ENCODE peak calls at places on chromosome 18, in seven cellular contexts. P is HEK293T, U is HepG2, R is HCT116, M is WTC11, L is GM12878, Y is K562. E is an unnamed sample.

GRCh38 chr18:74153793-74154192 is 5.5 kb downstream of the TIMM21 start:
- DNase-seq in Y (no peak), P (no peak), R (no peak), M (no peak), U (no peak), L (no peak), E (no peak)

GRCh38 chr18:22848618-22849017 is 84.5 kb upstream of the RBBP8 start:
- DNase-seq in R (no peak), L (no peak), U (no peak), P (no peak), Y (no peak), M (no peak), E (no peak)

GRCh38 chr18:6561029-6561861 is 146.5 kb upstream of the L3MBTL4 start:
- DNase-seq in L (no peak), P (peak), U (no peak), R (no peak), Y (no peak), M (no peak), E (no peak)

GRCh38 chr18:46408334-46408987 is 248.6 kb downstream of the LOXHD1 start:
- DNase-seq in R (no peak), Y (peak), L (no peak), P (no peak), M (peak), U (peak), E (no peak)

GRCh38 chr18:45402485-45403056 is 212.7 kb upstream of the SLC14A2 start:
- DNase-seq in R (no peak), Y (no peak), L (no peak), U (no peak), M (no peak), P (no peak), E (no peak)

GRCh38 chr18:76348267-76349066 is 146.6 kb downstream of the ZNF516 start:
- DNase-seq in M (no peak), R (no peak), U (peak), L (no peak), Y (no peak), P (no peak), E (no peak)

GRCh38 chr18:25123438-25124225 is 228.3 kb downstream of the ZNF521 start:
- DNase-seq in L (no peak), Y (no peak), P (no peak), M (no peak), R (no peak), U (no peak), E (no peak)

GRCh38 chr18:52387246-52387645 is 47.2 kb downstream of the DCC start:
- DNase-seq in Y (no peak), L (no peak), U (no peak), M (no peak), P (no peak), R (no peak), E (no peak)

GRCh38 chr18:63505566-63506335 is 29.0 kb downstream of the SERPINB5 start:
- DNase-seq in U (peak), R (peak), P (peak), Y (peak), M (peak), L (no peak), E (peak)

GRCh38 chr18:55250729-55251128 is 291.5 kb upstream of the CCDC68 start:
- DNase-seq in P (no peak), U (no peak), R (no peak), Y (no peak), L (no peak), M (no peak), E (no peak)

GRCh38 chr18:76495435-76496199 is 575 bp upstream of the ZNF516 start:
- DNase-seq in M (peak), P (no peak), L (no peak), R (no peak), Y (no peak), U (peak), E (peak)

GRCh38 chr18:27785815-27786537 is 391.0 kb downstream of the CDH2 start:
- DNase-seq in R (no peak), U (no peak), M (no peak), P (no peak), Y (no peak), L (no peak), E (no peak)

GRCh38 chr18:73118121-73118816 is 250.5 kb upstream of the NETO1 start:
- DNase-seq in U (no peak), Y (no peak), R (no peak), M (no peak), P (no peak), L (no peak), E (no peak)

GRCh38 chr18:79898952-79899608 is 52.4 kb downstream of the SLC66A2 start:
- DNase-seq in P (no peak), Y (no peak), R (no peak), L (no peak), U (no peak), M (peak), E (peak)

GRCh38 chr18:44945847-44946490 is 265.3 kb downstream of the SETBP1 start:
- DNase-seq in R (no peak), M (no peak), U (no peak), L (no peak), Y (no peak), P (no peak), E (no peak)

GRCh38 chr18:78873916-78874505 is 105.6 kb upstream of the SALL3 start:
- DNase-seq in P (no peak), Y (no peak), M (no peak), R (no peak), U (no peak), L (no peak), E (no peak)

GRCh38 chr18:3179430-3180089 is 40.2 kb downstream of the MYOM1 start:
- DNase-seq in U (no peak), M (no peak), L (peak), Y (no peak), P (no peak), R (no peak), E (no peak)

GRCh38 chr18:37364237-37364636 is 201.4 kb downstream of the CELF4 start:
- DNase-seq in M (no peak), L (no peak), Y (no peak), R (no peak), U (no peak), P (no peak), E (no peak)

GRCh38 chr18:27363918-27364317 is 178.8 kb upstream of the CHST9 start:
- DNase-seq in U (peak), P (peak), M (no peak), R (no peak), Y (no peak), L (no peak), E (no peak)

GRCh38 chr18:56711706-56712445 is 60.7 kb downstream of the WDR7 start:
- DNase-seq in M (no peak), P (no peak), Y (no peak), R (no peak), L (no peak), U (no peak), E (no peak)

GRCh38 chr18:3036108-3036507 is 23.2 kb upstream of the LPIN2 start:
- DNase-seq in U (no peak), P (no peak), R (no peak), L (no peak), M (no peak), Y (no peak), E (no peak)

DNA sequence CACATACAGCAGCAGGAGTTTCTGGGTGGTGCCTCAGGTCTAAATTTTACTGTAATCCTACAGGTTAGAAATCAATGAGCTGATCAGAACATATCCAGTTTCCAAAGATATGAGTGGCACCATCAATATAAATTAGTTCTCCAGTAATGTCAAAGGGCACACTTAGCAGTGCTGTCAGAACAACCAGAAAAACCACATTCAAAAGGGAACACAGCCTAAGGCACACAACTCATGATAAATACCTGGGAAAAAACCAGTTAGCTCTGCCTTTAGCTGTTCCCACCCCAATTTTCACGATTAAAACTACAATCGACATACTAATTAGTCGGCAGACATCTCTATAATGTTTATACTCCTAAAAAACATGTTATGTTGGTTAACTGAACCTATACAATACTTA is 31.5 kb downstream of the ATP8B1 start:
- DNase-seq in M (no peak), R (no peak), P (no peak), U (no peak), Y (no peak), L (no peak), E (no peak)
- TF ChIP-seq SP1 in M (no peak), R (peak), P (no peak), U (no peak), Y (no peak), L (no peak), E (no peak)

GRCh38 chr18:9343577-9343976 is 9.0 kb downstream of the TWSG1 start:
- DNase-seq in M (no peak), P (no peak), R (no peak), L (no peak), Y (no peak), U (no peak), E (no peak)

GRCh38 chr18:9348766-9349165 is 14.2 kb downstream of the TWSG1 start:
- DNase-seq in P (no peak), L (no peak), M (no peak), R (no peak), U (no peak), Y (no peak), E (no peak)

GRCh38 chr18:9346775-9347174 is 12.2 kb downstream of the TWSG1 start:
- DNase-seq in R (no peak), P (no peak), U (no peak), M (no peak), Y (no peak), L (no peak), E (no peak)

GRCh38 chr18:9353596-9353995 is 19.0 kb downstream of the TWSG1 start:
- DNase-seq in P (no peak), L (peak), M (no peak), Y (no peak), U (no peak), R (no peak), E (no peak)

DNA sequence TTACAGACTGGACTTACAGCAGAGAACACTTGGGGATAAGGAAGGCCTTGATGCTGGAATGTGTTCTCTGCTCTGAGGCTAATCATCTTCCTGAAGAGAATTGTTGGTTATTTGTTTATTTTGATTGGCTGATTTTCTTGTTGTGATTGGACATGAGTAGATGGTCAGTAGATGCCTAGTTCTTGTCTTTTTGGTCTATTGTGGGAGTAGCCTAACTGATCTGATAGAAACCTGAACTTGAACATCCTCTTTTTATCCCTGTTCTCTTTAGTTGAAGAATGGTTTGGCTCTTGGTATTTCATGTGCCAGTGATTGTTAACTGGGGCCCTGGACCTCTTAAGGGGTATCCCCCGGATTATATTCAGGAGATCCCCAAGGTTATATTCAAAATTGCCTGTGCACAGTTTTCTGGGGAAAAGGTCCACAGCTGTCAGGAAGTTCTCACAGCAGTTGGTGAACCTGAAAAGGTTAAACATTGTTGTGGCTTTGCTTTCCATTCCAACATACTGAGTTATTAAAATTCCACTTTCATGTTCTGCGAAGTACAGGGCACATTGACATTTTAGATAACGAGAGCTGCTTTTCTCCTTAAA is 13.6 kb downstream of the TWSG1 start:
- DNase-seq in M (no peak), R (no peak), U (no peak), P (no peak), L (peak), Y (no peak), E (no peak)
- TF ChIP-seq SP1 in M (no peak), R (peak), U (no peak), P (no peak), L (no peak), Y (no peak), E (no peak)

DNA sequence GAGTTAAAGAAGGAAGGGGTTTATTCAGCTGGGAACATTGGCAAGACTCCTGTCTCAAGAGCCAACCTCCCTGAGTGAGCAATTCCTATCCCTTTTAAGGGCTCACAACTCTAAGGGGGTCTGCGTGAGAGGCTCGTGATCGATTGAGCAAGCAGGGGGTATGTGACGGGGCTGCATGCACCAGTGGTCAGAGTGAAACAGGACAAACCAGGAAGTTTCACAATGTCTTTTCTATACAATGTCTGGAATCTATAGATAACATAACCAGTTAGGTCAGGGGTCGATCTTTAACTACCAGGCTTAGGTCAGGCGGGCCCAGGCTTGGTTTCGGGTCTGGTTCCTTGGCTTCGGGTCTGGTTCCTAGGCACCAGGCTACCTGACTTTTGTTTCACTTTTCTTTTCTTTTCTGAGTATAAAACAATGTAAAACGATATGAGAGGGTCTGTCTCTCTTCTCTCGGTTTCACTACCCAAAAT is 30.1 kb upstream of the LIPG start:
- DNase-seq in P (no peak), R (no peak), L (no peak), Y (no peak), U (peak), M (no peak), E (no peak)
- TF ChIP-seq SP1 in P (no peak), R (no peak), L (no peak), Y (no peak), U (no peak), M (no peak), E (no peak)

DNA sequence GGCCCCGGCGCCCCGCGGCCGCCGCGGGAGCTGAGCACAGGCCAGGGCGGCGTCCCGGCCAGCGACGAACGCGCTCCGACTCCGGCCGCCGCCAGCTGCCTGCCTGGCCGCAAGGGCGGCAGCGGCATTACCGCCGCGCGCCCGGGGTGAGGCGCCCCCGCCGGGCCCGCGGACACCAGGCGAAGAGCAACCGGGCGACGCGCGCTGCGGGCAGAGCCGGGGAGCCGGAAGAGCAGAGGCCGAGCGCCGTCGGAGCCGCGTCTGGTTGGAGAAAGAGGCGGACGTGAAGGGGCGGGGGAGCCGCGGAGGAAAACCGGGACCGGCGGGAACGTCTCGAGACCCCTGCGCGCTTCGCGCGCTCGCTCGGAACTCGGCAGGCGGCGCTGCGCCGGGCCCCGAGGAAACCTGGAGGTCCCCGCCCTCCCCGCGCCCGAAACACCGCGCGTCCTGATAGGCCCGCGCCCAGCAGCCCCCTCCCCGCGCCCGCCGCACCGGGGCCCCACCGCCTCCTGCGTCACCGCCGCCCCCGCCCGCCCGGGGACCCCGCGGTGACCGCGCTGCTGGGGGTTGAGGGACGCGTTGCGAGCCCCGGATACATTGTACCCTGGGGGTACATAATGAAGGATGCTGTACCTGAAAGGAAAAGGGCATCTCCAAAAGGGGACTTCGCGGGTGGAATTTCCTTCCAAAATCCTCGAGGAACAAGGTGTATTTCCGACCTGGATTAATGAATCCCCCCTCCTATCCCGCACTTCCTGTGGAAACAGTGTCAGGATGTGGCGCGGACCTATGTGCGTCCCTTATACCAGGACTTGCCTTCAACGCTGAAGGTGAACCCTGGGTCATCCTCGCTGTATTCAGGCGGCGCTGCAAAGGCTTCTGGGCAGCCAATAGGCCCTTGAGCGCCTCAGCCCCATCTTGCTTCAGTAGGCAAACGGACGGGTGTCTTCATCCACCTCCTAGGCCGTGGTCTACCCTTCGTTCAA is 1.0 kb upstream of the B4GALT6 start:
- DNase-seq in R (peak), Y (peak), L (peak), M (peak), P (peak), U (peak), E (peak)
- TF ChIP-seq SP1 in R (no peak), Y (no peak), L (no peak), M (peak), P (no peak), U (peak), E (no peak)

DNA sequence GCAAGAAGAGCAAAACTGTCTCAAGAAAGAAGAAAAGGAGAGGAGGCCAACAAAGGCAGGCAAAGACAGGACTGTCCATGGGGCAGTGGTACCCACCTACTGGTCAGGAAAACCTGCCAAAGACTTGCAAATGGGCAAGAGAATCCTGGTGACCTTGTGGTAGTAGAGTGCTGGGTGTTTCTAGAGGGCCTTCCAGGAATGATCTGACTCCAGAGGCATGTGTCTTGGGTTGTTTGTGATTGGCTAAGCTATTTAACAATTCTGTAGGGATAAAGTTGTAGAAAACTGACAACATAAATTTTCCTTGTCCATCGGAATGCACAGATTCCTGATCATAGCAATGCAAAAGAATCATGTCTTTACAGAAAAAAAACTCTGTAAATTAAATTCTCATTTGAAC is 68.5 kb upstream of the ZNF532 start:
- DNase-seq in P (no peak), L (no peak), R (no peak), U (no peak), M (no peak), Y (no peak), E (no peak)
- TF ChIP-seq SP1 in P (no peak), L (no peak), R (no peak), U (no peak), M (no peak), Y (no peak), E (no peak)

GRCh38 chr18:35500113-35500512 is 2.4 kb upstream of the INO80C start:
- DNase-seq in R (no peak), U (no peak), L (no peak), Y (no peak), M (no peak), P (no peak), E (no peak)

GRCh38 chr18:35497334-35498197 is at the start of gene INO80C:
- DNase-seq in M (peak), U (peak), P (peak), Y (peak), L (peak), R (peak), E (peak)

GRCh38 chr18:35495821-35496368 is 1.9 kb downstream of the INO80C start:
- DNase-seq in P (no peak), L (no peak), U (no peak), M (no peak), R (no peak), Y (no peak), E (no peak)

GRCh38 chr18:35494281-35494825 is 3.4 kb downstream of the INO80C start:
- DNase-seq in Y (no peak), L (no peak), R (no peak), P (no peak), U (no peak), M (no peak), E (no peak)

DNA sequence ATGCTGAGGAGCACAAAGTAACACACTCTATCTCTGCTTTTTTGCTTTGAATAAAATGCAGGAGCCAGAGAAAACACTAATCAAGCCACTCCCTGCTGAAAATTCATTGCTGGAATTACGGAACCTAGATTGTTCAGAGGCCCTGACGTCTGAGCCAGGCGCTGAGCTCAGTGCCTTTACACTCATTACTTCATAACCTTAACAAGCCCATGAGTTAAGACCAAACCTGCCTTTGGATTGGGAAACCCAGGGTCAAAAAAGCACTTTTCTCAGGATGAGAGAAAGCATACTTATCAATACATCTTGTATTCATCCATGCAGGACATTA is 790 bp downstream of the INO80C start:
- DNase-seq in L (no peak), M (no peak), R (no peak), U (no peak), P (no peak), Y (peak), E (no peak)
- TF ChIP-seq SP1 in L (no peak), M (no peak), R (no peak), U (no peak), P (no peak), Y (no peak), E (no peak)

DNA sequence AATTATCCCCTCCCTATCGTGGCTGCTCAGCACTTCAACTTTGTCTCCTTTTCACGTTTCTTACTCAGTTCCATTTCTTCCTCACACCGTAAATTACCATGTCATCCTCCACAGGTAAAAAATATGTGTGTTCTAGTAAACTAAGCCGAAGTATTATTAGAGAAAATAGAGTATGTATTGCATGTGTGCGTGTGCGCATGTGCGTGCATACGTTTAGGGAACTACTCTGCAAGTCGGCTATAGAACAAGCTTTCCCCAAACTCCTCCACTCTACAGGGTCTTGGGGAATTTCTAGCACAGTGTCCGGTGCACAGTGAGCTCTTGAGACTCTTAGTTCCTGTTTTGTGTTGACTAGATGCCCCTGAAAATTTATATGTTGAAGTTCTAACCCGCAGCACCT is 9.1 kb upstream of the RAX start:
- DNase-seq in U (no peak), Y (no peak), P (no peak), R (no peak), L (no peak), M (no peak), E (no peak)
- TF ChIP-seq SP1 in U (no peak), Y (no peak), P (no peak), R (no peak), L (no peak), M (no peak), E (no peak)

E was measured in H1.